ENCODE peak calls at places on chromosome 2, in ten cellular contexts. One of them, this sample, is unnamed.

GRCh38 chr2:149040451-149040850 is 2.0 kb downstream of the LYPD6B start:
- DNase-seq in upper lobe of right lung: no peak
- DNase-seq in spleen: no peak
- DNase-seq in heart right ventricle: no peak
- DNase-seq in PC-3: peak
- DNase-seq in transverse colon: peak
- DNase-seq in A673: peak
- DNase-seq in BE2C: peak
- DNase-seq in AG10803: no peak
- DNase-seq in heart left ventricle: no peak
- DNase-seq in this sample: no peak

GRCh38 chr2:43228782-43229659 is 2.6 kb upstream of the ZFP36L2 start:
- DNase-seq in upper lobe of right lung: no peak
- DNase-seq in spleen: peak
- DNase-seq in heart left ventricle: no peak
- DNase-seq in BE2C: no peak
- DNase-seq in PC-3: peak
- DNase-seq in AG10803: peak
- DNase-seq in heart right ventricle: no peak
- DNase-seq in A673: no peak
- DNase-seq in transverse colon: no peak
- DNase-seq in this sample: no peak

GRCh38 chr2:48412409-48413259 is 117.3 kb upstream of the STON1 start:
- DNase-seq in A673: no peak
- DNase-seq in BE2C: no peak
- DNase-seq in upper lobe of right lung: no peak
- DNase-seq in transverse colon: no peak
- DNase-seq in spleen: no peak
- DNase-seq in PC-3: no peak
- DNase-seq in AG10803: no peak
- DNase-seq in heart right ventricle: no peak
- DNase-seq in heart left ventricle: no peak
- DNase-seq in this sample: no peak

GRCh38 chr2:67465623-67466022 is 68.5 kb downstream of the ETAA1 start:
- DNase-seq in upper lobe of right lung: no peak
- DNase-seq in heart right ventricle: no peak
- DNase-seq in AG10803: no peak
- DNase-seq in spleen: no peak
- DNase-seq in A673: no peak
- DNase-seq in heart left ventricle: no peak
- DNase-seq in BE2C: no peak
- DNase-seq in transverse colon: no peak
- DNase-seq in PC-3: no peak
- DNase-seq in this sample: no peak

GRCh38 chr2:201649442-201649841 is 6.1 kb upstream of the TMEM237 start:
- DNase-seq in upper lobe of right lung: no peak
- DNase-seq in spleen: no peak
- DNase-seq in heart right ventricle: no peak
- DNase-seq in A673: no peak
- DNase-seq in AG10803: no peak
- DNase-seq in PC-3: no peak
- DNase-seq in heart left ventricle: no peak
- DNase-seq in transverse colon: no peak
- DNase-seq in BE2C: no peak
- DNase-seq in this sample: no peak

GRCh38 chr2:96869824-96870630 is at the start of gene SEMA4C:
- DNase-seq in AG10803: no peak
- DNase-seq in heart left ventricle: peak
- DNase-seq in A673: no peak
- DNase-seq in upper lobe of right lung: peak
- DNase-seq in spleen: peak
- DNase-seq in transverse colon: peak
- DNase-seq in BE2C: peak
- DNase-seq in PC-3: no peak
- DNase-seq in heart right ventricle: peak
- DNase-seq in this sample: no peak

GRCh38 chr2:16553222-16553621 is 112.4 kb downstream of the CYRIA start:
- DNase-seq in upper lobe of right lung: no peak
- DNase-seq in BE2C: peak
- DNase-seq in AG10803: peak
- DNase-seq in PC-3: peak
- DNase-seq in heart right ventricle: no peak
- DNase-seq in heart left ventricle: peak
- DNase-seq in spleen: no peak
- DNase-seq in A673: peak
- DNase-seq in transverse colon: peak
- DNase-seq in this sample: peak

GRCh38 chr2:235999011-235999410 is 169.2 kb downstream of the GBX2 start:
- DNase-seq in spleen: no peak
- DNase-seq in heart right ventricle: no peak
- DNase-seq in upper lobe of right lung: no peak
- DNase-seq in heart left ventricle: no peak
- DNase-seq in AG10803: no peak
- DNase-seq in PC-3: no peak
- DNase-seq in transverse colon: no peak
- DNase-seq in BE2C: no peak
- DNase-seq in A673: no peak
- DNase-seq in this sample: no peak

GRCh38 chr2:201118121-201118956 is 2.4 kb downstream of the CFLAR start:
- DNase-seq in A673: peak
- DNase-seq in BE2C: peak
- DNase-seq in spleen: peak
- DNase-seq in heart left ventricle: peak
- DNase-seq in AG10803: peak
- DNase-seq in transverse colon: peak
- DNase-seq in PC-3: peak
- DNase-seq in heart right ventricle: peak
- DNase-seq in upper lobe of right lung: peak
- DNase-seq in this sample: peak

GRCh38 chr2:144382848-144383247 is 137.1 kb downstream of the ZEB2 start:
- DNase-seq in heart right ventricle: no peak
- DNase-seq in heart left ventricle: no peak
- DNase-seq in transverse colon: no peak
- DNase-seq in PC-3: no peak
- DNase-seq in AG10803: no peak
- DNase-seq in upper lobe of right lung: no peak
- DNase-seq in spleen: no peak
- DNase-seq in BE2C: no peak
- DNase-seq in A673: no peak
- DNase-seq in this sample: no peak

GRCh38 chr2:135819211-135819610 is 17.8 kb downstream of the LCT start:
- DNase-seq in heart left ventricle: no peak
- DNase-seq in upper lobe of right lung: no peak
- DNase-seq in PC-3: peak
- DNase-seq in A673: peak
- DNase-seq in spleen: no peak
- DNase-seq in BE2C: no peak
- DNase-seq in AG10803: peak
- DNase-seq in transverse colon: peak
- DNase-seq in heart right ventricle: no peak
- DNase-seq in this sample: peak
- TF ChIP-seq CTCF in heart left ventricle: no peak
- TF ChIP-seq CTCF in upper lobe of right lung: no peak
- TF ChIP-seq CTCF in PC-3: peak
- TF ChIP-seq CTCF in A673: peak
- TF ChIP-seq CTCF in spleen: no peak
- TF ChIP-seq CTCF in BE2C: peak
- TF ChIP-seq CTCF in AG10803: peak
- TF ChIP-seq CTCF in transverse colon: peak
- TF ChIP-seq CTCF in heart right ventricle: no peak
- TF ChIP-seq CTCF in this sample: peak

GRCh38 chr2:178365116-178365515 is 85.9 kb downstream of the PRKRA start:
- DNase-seq in PC-3: no peak
- DNase-seq in BE2C: no peak
- DNase-seq in spleen: no peak
- DNase-seq in heart left ventricle: no peak
- DNase-seq in transverse colon: no peak
- DNase-seq in A673: no peak
- DNase-seq in heart right ventricle: no peak
- DNase-seq in AG10803: no peak
- DNase-seq in upper lobe of right lung: no peak
- DNase-seq in this sample: no peak
- H3K4me3 ChIP-seq in PC-3: no peak
- H3K4me3 ChIP-seq in BE2C: no peak
- H3K4me3 ChIP-seq in spleen: no peak
- H3K4me3 ChIP-seq in heart left ventricle: no peak
- H3K4me3 ChIP-seq in transverse colon: no peak
- H3K4me3 ChIP-seq in A673: no peak
- H3K4me3 ChIP-seq in heart right ventricle: no peak
- H3K4me3 ChIP-seq in AG10803: no peak
- H3K4me3 ChIP-seq in upper lobe of right lung: no peak
- H3K4me3 ChIP-seq in this sample: no peak

GRCh38 chr2:118000041-118000440 is 13.8 kb downstream of the CCDC93 start:
- DNase-seq in PC-3: no peak
- DNase-seq in transverse colon: no peak
- DNase-seq in heart right ventricle: no peak
- DNase-seq in A673: no peak
- DNase-seq in upper lobe of right lung: no peak
- DNase-seq in BE2C: no peak
- DNase-seq in spleen: no peak
- DNase-seq in AG10803: no peak
- DNase-seq in heart left ventricle: no peak
- DNase-seq in this sample: no peak

GRCh38 chr2:117997872-117998454 is 15.9 kb downstream of the CCDC93 start:
- DNase-seq in upper lobe of right lung: no peak
- DNase-seq in A673: no peak
- DNase-seq in heart right ventricle: no peak
- DNase-seq in heart left ventricle: no peak
- DNase-seq in transverse colon: no peak
- DNase-seq in spleen: no peak
- DNase-seq in PC-3: no peak
- DNase-seq in AG10803: no peak
- DNase-seq in BE2C: no peak
- DNase-seq in this sample: no peak

GRCh38 chr2:118006861-118007260 is 7.0 kb downstream of the CCDC93 start:
- DNase-seq in AG10803: no peak
- DNase-seq in heart right ventricle: no peak
- DNase-seq in BE2C: no peak
- DNase-seq in transverse colon: no peak
- DNase-seq in heart left ventricle: no peak
- DNase-seq in spleen: no peak
- DNase-seq in PC-3: no peak
- DNase-seq in A673: no peak
- DNase-seq in upper lobe of right lung: no peak
- DNase-seq in this sample: no peak

DNA sequence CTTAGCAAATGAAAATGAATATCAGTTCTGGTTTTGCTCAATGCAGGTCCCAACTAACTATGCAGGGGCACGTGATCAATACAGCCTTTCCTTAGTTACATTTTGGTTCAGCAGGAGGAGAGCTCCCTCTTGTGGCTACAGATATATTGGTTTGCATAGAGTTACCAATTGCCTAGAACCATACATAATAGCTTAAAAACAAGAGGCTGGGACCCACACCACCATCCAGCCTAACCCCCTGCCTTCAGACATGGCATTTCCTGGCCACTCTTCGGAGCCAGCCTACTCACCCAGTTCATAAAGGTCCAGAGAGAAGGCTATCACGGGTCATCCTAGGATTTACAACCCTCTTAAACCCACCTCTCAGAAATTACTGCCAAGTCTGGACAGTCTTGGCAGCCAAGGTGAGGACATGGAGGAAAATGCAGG is 10.5 kb downstream of the CCDC93 start:
- DNase-seq in upper lobe of right lung: no peak
- DNase-seq in PC-3: peak
- DNase-seq in A673: peak
- DNase-seq in AG10803: peak
- DNase-seq in BE2C: peak
- DNase-seq in spleen: peak
- DNase-seq in transverse colon: peak
- DNase-seq in heart left ventricle: peak
- DNase-seq in heart right ventricle: no peak
- DNase-seq in this sample: peak
- TF ChIP-seq CTCF in upper lobe of right lung: peak
- TF ChIP-seq CTCF in PC-3: peak
- TF ChIP-seq CTCF in A673: peak
- TF ChIP-seq CTCF in AG10803: peak
- TF ChIP-seq CTCF in BE2C: peak
- TF ChIP-seq CTCF in spleen: peak
- TF ChIP-seq CTCF in transverse colon: peak
- TF ChIP-seq CTCF in heart left ventricle: peak
- TF ChIP-seq CTCF in heart right ventricle: peak
- TF ChIP-seq CTCF in this sample: peak

GRCh38 chr2:27756091-27756490 is 15.4 kb upstream of the MRPL33 start:
- DNase-seq in AG10803: no peak
- DNase-seq in transverse colon: no peak
- DNase-seq in heart right ventricle: no peak
- DNase-seq in spleen: no peak
- DNase-seq in A673: no peak
- DNase-seq in PC-3: no peak
- DNase-seq in heart left ventricle: no peak
- DNase-seq in upper lobe of right lung: no peak
- DNase-seq in BE2C: no peak
- DNase-seq in this sample: no peak

GRCh38 chr2:27753744-27754588 is 17.6 kb upstream of the MRPL33 start:
- DNase-seq in A673: peak
- DNase-seq in heart left ventricle: peak
- DNase-seq in upper lobe of right lung: peak
- DNase-seq in BE2C: peak
- DNase-seq in heart right ventricle: peak
- DNase-seq in AG10803: peak
- DNase-seq in PC-3: peak
- DNase-seq in spleen: peak
- DNase-seq in transverse colon: peak
- DNase-seq in this sample: peak

GRCh38 chr2:27751377-27751776 is 20.1 kb upstream of the MRPL33 start:
- DNase-seq in AG10803: no peak
- DNase-seq in A673: no peak
- DNase-seq in heart right ventricle: no peak
- DNase-seq in heart left ventricle: no peak
- DNase-seq in transverse colon: no peak
- DNase-seq in PC-3: no peak
- DNase-seq in BE2C: no peak
- DNase-seq in spleen: no peak
- DNase-seq in upper lobe of right lung: no peak
- DNase-seq in this sample: no peak

GRCh38 chr2:27754831-27755230 is 16.7 kb upstream of the MRPL33 start:
- DNase-seq in transverse colon: no peak
- DNase-seq in upper lobe of right lung: no peak
- DNase-seq in heart right ventricle: no peak
- DNase-seq in AG10803: no peak
- DNase-seq in A673: no peak
- DNase-seq in BE2C: no peak
- DNase-seq in spleen: no peak
- DNase-seq in heart left ventricle: no peak
- DNase-seq in PC-3: no peak
- DNase-seq in this sample: no peak

DNA sequence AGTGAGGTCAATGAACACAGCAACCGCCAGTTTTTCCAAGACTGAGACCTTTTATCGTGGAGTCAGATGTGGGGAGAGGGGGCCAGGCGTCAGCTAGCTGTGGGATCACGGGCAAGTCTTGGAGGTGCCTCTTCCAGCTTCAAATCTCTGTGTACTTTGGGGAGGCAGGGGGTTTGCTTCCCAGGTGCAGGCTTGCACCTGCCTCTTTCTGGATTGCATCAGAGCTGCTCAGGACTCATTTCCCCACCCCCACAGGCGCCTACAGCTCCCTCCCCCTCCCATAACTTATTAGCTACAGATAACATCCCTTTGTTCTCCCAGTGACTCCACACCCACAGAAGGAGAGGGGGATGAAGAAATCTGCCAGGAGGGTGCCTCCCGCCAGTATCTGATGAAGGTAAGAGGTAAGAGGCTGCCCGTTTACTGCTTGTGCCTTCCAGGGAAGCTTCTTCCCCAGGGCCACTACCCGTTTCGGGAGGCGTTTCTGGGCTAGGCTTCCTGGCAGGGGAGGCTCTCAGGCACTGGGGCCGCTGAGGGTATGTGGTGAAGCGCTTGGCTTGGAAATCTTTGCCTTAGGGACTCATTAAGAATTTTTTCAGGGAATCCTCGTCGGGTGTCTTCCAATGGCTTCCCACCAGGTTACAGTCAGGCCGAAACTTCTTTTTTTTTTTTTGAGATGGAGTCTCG is 18.8 kb upstream of the MRPL33 start:
- DNase-seq in heart right ventricle: no peak
- DNase-seq in upper lobe of right lung: no peak
- DNase-seq in transverse colon: peak
- DNase-seq in spleen: no peak
- DNase-seq in A673: no peak
- DNase-seq in BE2C: peak
- DNase-seq in heart left ventricle: no peak
- DNase-seq in AG10803: no peak
- DNase-seq in PC-3: peak
- DNase-seq in this sample: no peak
- H3K4me3 ChIP-seq in heart right ventricle: no peak
- H3K4me3 ChIP-seq in upper lobe of right lung: no peak
- H3K4me3 ChIP-seq in transverse colon: no peak
- H3K4me3 ChIP-seq in spleen: no peak
- H3K4me3 ChIP-seq in A673: no peak
- H3K4me3 ChIP-seq in BE2C: peak
- H3K4me3 ChIP-seq in heart left ventricle: no peak
- H3K4me3 ChIP-seq in AG10803: no peak
- H3K4me3 ChIP-seq in PC-3: no peak
- H3K4me3 ChIP-seq in this sample: no peak